ENCODE peak calls at places on chromosome 20, in eight cellular contexts. T is heart left ventricle, J is body of pancreas, V is lower leg skin, R is K562, Q is gastrocnemius medialis, E is breast epithelium, X is GM12891. Y is an unnamed sample.

GRCh38 chr20:62782149-62782892 is 14.0 kb upstream of the MRGBP start:
- DNase-seq in T (no peak), J (no peak), V (no peak), R (peak), Q (no peak), E (no peak), X (no peak), Y (no peak)

GRCh38 chr20:34122274-34122980 is 10.4 kb upstream of the EIF2S2 start:
- DNase-seq in T (no peak), J (no peak), V (no peak), R (no peak), Q (no peak), E (no peak), X (no peak), Y (no peak)

GRCh38 chr20:23541330-23541729 is 27.0 kb downstream of the CST9L start:
- DNase-seq in T (no peak), J (no peak), V (no peak), R (no peak), Q (no peak), E (no peak), X (no peak), Y (no peak)

GRCh38 chr20:62776692-62777527 is 19.4 kb upstream of the MRGBP start:
- DNase-seq in T (no peak), J (peak), V (no peak), R (peak), Q (no peak), E (no peak), X (peak), Y (no peak)

GRCh38 chr20:39897781-39898466 is 791.1 kb downstream of the MAFB start:
- DNase-seq in T (no peak), J (no peak), V (no peak), R (no peak), Q (no peak), E (no peak), X (no peak), Y (no peak)

GRCh38 chr20:22241609-22242008 is 342.8 kb downstream of the FOXA2 start:
- DNase-seq in T (no peak), J (no peak), V (no peak), R (no peak), Q (no peak), E (no peak), X (no peak), Y (no peak)

GRCh38 chr20:51043811-51044210 is 20.9 kb upstream of the KCNG1 start:
- DNase-seq in T (no peak), J (no peak), V (no peak), R (no peak), Q (no peak), E (no peak), X (no peak), Y (no peak)

GRCh38 chr20:25706793-25707192 is 10.1 kb upstream of the ZNF337 start:
- DNase-seq in T (no peak), J (no peak), V (no peak), R (no peak), Q (no peak), E (no peak), X (no peak), Y (no peak)

GRCh38 chr20:47860049-47860830 is 75.0 kb upstream of the SULF2 start:
- DNase-seq in T (no peak), J (no peak), V (no peak), R (no peak), Q (no peak), E (no peak), X (no peak), Y (no peak)

GRCh38 chr20:43448748-43449535 is 8.8 kb upstream of the SRSF6 start:
- DNase-seq in T (no peak), J (peak), V (no peak), R (peak), Q (no peak), E (no peak), X (peak), Y (no peak)

GRCh38 chr20:8213831-8214587 is 81.9 kb downstream of the PLCB1 start:
- DNase-seq in T (no peak), J (no peak), V (no peak), R (no peak), Q (no peak), E (no peak), X (no peak), Y (no peak)

GRCh38 chr20:32155017-32155965 is 45.8 kb downstream of the TM9SF4 start:
- DNase-seq in T (peak), J (peak), V (peak), R (peak), Q (peak), E (peak), X (no peak), Y (peak)

GRCh38 chr20:22501566-22502344 is 82.6 kb downstream of the FOXA2 start:
- DNase-seq in T (no peak), J (no peak), V (no peak), R (no peak), Q (no peak), E (no peak), X (no peak), Y (no peak)

GRCh38 chr20:20214757-20215275 is 153.1 kb upstream of the INSM1 start:
- DNase-seq in T (peak), J (no peak), V (no peak), R (no peak), Q (peak), E (no peak), X (no peak), Y (no peak)

GRCh38 chr20:60000271-60001026 is 42.2 kb downstream of the CDH26 start:
- DNase-seq in T (no peak), J (no peak), V (no peak), R (no peak), Q (no peak), E (no peak), X (no peak), Y (no peak)

GRCh38 chr20:8315639-8316573 is 183.8 kb downstream of the PLCB1 start:
- DNase-seq in T (no peak), J (no peak), V (no peak), R (no peak), Q (no peak), E (no peak), X (no peak), Y (no peak)

GRCh38 chr20:51385941-51386530 is 156.5 kb downstream of the NFATC2 start:
- DNase-seq in T (no peak), J (no peak), V (no peak), R (peak), Q (no peak), E (no peak), X (no peak), Y (no peak)

GRCh38 chr20:34180460-34181108 is 60.6 kb upstream of the ASIP start:
- DNase-seq in T (no peak), J (peak), V (no peak), R (no peak), Q (no peak), E (no peak), X (no peak), Y (no peak)

GRCh38 chr20:478949-479429 is 16.7 kb upstream of the TBC1D20 start:
- DNase-seq in T (no peak), J (no peak), V (peak), R (peak), Q (no peak), E (no peak), X (peak), Y (no peak)

GRCh38 chr20:61749406-61750075 is 316.1 kb downstream of the TAF4 start:
- DNase-seq in T (no peak), J (no peak), V (no peak), R (no peak), Q (no peak), E (no peak), X (no peak), Y (no peak)

GRCh38 chr20:6490849-6491248 is 276.6 kb upstream of the BMP2 start:
- DNase-seq in T (no peak), J (no peak), V (no peak), R (no peak), Q (no peak), E (no peak), X (no peak), Y (no peak)

GRCh38 chr20:34977365-34978091 is 21.9 kb downstream of the MYH7B start:
- DNase-seq in T (peak), J (no peak), V (no peak), R (peak), Q (no peak), E (no peak), X (no peak), Y (no peak)

GRCh38 chr20:29299811-29300578 is 1957.5 kb upstream of the DEFB115 start:
- DNase-seq in T (no peak), J (no peak), V (no peak), R (no peak), Q (no peak), E (no peak), X (no peak), Y (no peak)

GRCh38 chr20:19546648-19547047 is 211.4 kb upstream of the RIN2 start:
- DNase-seq in T (no peak), J (no peak), V (no peak), R (no peak), Q (no peak), E (no peak), X (no peak), Y (no peak)

GRCh38 chr20:53069121-53069520 is 97.0 kb downstream of the TSHZ2 start:
- DNase-seq in T (no peak), J (no peak), V (no peak), R (no peak), Q (no peak), E (no peak), X (no peak), Y (no peak)

GRCh38 chr20:41072919-41073318 is 44.3 kb downstream of the TOP1 start:
- DNase-seq in T (no peak), J (no peak), V (no peak), R (peak), Q (no peak), E (no peak), X (no peak), Y (no peak)

GRCh38 chr20:4894409-4894808 is 106.9 kb downstream of the SLC23A2 start:
- DNase-seq in T (no peak), J (no peak), V (no peak), R (no peak), Q (no peak), E (no peak), X (no peak), Y (no peak)

GRCh38 chr20:47672166-47672565 is 113.1 kb downstream of the SULF2 start:
- DNase-seq in T (no peak), J (no peak), V (no peak), R (no peak), Q (no peak), E (no peak), X (no peak), Y (no peak)

GRCh38 chr20:19922716-19923115 is 94.4 kb upstream of the NAA20 start:
- DNase-seq in T (no peak), J (no peak), V (no peak), R (no peak), Q (no peak), E (no peak), X (no peak), Y (no peak)

GRCh38 chr20:25126630-25127029 is 44.7 kb upstream of the VSX1 start:
- DNase-seq in T (no peak), J (no peak), V (no peak), R (no peak), Q (no peak), E (no peak), X (no peak), Y (peak)

GRCh38 chr20:60365063-60365640 is 406.9 kb downstream of the CDH26 start:
- DNase-seq in T (no peak), J (no peak), V (no peak), R (no peak), Q (no peak), E (no peak), X (no peak), Y (peak)

GRCh38 chr20:57388953-57389694 is 2.1 kb upstream of the RBM38 start:
- DNase-seq in T (peak), J (peak), V (peak), R (peak), Q (no peak), E (no peak), X (no peak), Y (no peak)

GRCh38 chr20:33028875-33029274 is 2.6 kb upstream of the BPIFB6 start:
- DNase-seq in T (no peak), J (no peak), V (no peak), R (no peak), Q (no peak), E (no peak), X (no peak), Y (no peak)

GRCh38 chr20:20743511-20744169 is 31.2 kb upstream of the RALGAPA2 start:
- DNase-seq in T (peak), J (peak), V (peak), R (no peak), Q (peak), E (peak), X (no peak), Y (no peak)

DNA sequence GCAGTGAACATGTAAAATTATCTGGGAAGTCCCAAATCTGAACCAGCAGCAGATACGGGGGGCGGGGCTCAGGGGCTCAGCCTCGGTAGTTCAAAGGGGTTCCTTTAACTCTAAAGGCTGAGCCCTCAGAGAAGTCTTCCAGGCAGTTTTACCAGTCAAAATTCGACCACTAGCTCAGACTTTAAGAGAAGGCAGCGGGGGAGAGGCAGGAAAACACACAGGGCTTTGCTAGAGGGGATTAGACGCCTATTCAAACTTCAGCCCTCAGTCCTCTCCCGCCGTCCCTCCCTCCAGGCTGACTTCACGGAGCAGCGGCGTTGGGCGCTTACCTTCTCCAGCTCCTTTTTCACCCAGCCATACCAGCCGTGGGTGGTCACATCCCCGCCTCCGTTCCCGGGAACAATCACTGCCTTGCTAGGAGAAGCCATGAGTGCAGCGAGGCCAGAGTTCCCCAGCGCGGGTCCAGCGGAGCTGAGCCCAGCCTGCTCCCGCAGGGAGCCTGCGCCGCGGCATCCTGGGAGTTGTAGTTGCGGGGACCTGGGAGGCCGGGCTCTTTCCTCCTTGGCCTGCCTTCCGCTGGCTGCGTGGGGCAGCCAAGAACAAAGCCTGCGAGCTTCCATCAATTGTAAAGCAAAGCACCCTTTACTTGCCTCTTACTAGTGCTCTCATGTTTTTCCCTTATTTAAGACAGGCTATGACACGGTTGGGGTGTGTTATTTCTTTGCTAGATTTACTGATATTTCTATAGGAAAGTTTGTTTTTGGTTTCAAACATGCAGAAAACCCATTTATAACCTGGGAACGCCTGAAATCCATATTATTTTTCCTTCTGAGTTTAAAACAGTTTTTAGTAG is at the start of gene RBBP9:
- DNase-seq in T (peak), J (peak), V (peak), R (peak), Q (peak), E (peak), X (peak), Y (peak)
- TF ChIP-seq POLR2A in T (no peak), J (peak), V (no peak), R (peak), Q (no peak), E (no peak), X (peak), Y (peak)

DNA sequence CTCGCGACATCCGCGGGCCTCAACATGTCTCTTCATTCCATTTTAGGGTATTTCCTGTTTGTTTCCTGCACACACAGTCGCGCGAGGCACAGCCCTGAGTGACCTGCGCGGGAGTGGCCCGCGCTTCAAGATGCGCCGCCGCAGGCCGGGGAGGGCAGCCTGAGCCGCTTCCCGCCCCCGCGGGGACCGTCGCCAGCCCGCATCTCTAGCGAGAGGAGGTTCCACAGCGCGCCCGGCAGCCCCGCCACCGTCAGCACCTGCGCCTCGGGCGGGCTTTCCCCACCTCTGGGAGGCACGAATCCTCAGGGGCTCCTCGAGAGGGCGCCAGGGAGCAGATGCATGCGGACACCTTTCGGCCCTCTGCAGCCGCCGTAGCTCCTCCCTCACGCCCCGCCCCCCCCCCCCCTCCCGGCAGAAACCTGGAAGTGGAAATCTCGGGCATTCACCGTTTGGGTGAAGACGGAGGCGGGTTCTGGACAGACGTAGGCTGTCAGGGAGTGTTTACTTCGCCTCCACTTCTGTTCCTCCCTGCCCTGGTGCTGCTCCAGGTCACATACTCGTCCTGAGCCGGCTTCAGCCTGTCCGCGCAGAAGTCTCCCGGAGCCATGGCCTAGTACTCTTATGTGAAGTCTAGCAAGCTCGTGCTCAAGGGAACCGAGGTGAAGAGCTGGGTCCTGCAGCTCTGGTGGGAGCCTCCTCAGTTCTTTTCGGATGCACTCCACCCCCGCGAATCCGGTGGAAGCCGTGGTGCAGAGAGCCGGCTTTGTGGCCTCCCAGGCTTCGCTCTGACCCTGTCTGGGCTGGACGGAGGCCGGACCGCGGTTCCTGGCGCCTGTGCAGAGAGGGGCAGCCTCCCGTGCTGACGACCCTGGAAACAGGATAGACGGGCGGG is 880.5 kb upstream of the DEFB115 start:
- DNase-seq in T (peak), J (peak), V (peak), R (peak), Q (peak), E (peak), X (peak), Y (peak)
- TF ChIP-seq POLR2A in T (no peak), J (peak), V (no peak), R (peak), Q (no peak), E (no peak), X (peak), Y (no peak)

GRCh38 chr20:37695684-37696342 is 2.0 kb downstream of the CTNNBL1 start:
- DNase-seq in T (no peak), J (no peak), V (no peak), R (no peak), Q (no peak), E (no peak), X (no peak), Y (no peak)

GRCh38 chr20:37692447-37693166 is 1.2 kb upstream of the CTNNBL1 start:
- DNase-seq in T (no peak), J (no peak), V (no peak), R (no peak), Q (no peak), E (no peak), X (no peak), Y (no peak)

GRCh38 chr20:37690626-37691369 is 3.0 kb upstream of the CTNNBL1 start:
- DNase-seq in T (no peak), J (no peak), V (no peak), R (no peak), Q (no peak), E (no peak), X (no peak), Y (no peak)

GRCh38 chr20:37693203-37693602 is 627 bp upstream of the CTNNBL1 start:
- DNase-seq in T (no peak), J (no peak), V (no peak), R (no peak), Q (no peak), E (no peak), X (no peak), Y (no peak)

GRCh38 chr20:37693629-37694626 is at the start of gene CTNNBL1:
- DNase-seq in T (peak), J (peak), V (peak), R (peak), Q (peak), E (peak), X (peak), Y (peak)
- TF ChIP-seq POLR2A in T (no peak), J (peak), V (no peak), R (peak), Q (peak), E (no peak), X (no peak), Y (no peak)

GRCh38 chr20:3209946-3210317 is 634 bp downstream of the ITPA start:
- DNase-seq in T (no peak), J (no peak), V (no peak), R (peak), Q (no peak), E (no peak), X (no peak), Y (no peak)

GRCh38 chr20:3213226-3213625 is 3.9 kb downstream of the ITPA start:
- DNase-seq in T (no peak), J (no peak), V (no peak), R (no peak), Q (no peak), E (no peak), X (no peak), Y (no peak)

GRCh38 chr20:3210346-3210745 is 1.0 kb downstream of the ITPA start:
- DNase-seq in T (no peak), J (no peak), V (no peak), R (no peak), Q (no peak), E (no peak), X (no peak), Y (no peak)

GRCh38 chr20:3204124-3204794 is at the start of gene DDRGK1:
- DNase-seq in T (peak), J (peak), V (peak), R (peak), Q (peak), E (peak), X (peak), Y (no peak)

DNA sequence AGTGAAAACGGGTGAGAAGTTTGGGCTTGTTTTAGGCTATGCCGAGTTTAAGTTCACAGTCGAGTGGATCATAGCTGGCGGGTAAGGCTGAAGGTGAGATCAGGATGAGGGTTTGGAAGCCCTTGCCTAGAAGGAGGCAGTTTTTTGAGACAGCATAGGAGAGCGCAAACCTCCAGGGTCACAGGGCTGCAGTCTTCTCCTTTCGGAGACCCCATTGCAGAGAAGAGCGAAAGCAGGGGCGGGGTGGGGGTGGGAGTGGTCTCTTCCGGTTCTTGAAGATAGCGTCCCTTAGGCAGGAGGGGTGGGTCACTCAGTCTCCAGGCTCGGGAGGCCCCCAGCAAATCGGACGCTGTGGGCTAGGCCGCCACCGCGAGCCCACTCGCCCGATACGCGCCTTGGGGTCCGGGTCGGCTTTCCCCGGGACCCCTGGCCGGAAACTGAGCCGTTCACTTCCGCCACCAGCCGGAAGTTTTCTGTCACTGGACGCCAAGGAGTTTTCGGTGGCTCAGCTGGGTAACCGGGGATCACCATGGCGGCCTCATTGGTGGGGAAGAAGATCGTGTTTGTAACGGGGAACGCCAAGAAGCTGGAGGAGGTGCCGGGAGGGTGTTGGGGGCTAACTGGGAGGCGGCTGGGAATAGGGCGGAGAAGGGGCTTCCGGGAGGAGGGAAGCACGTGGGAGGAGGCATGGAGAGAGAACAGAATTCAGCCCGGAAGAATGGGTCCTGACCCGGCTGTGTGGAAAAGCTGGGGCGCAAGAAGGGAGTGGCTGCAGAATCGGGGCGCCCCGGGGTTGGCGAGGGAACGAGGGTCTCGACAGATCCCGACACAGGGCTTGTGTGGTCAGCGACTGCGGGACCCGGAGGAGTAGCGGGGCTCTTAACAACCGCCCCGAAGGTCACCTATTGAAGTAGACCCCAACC is at the start of gene ITPA:
- DNase-seq in T (peak), J (peak), V (peak), R (peak), Q (no peak), E (no peak), X (peak), Y (peak)
- TF ChIP-seq POLR2A in T (no peak), J (no peak), V (no peak), R (peak), Q (no peak), E (no peak), X (peak), Y (no peak)

Y was measured in H1.